ENCODE peak calls at places on chromosomes 16 and 17, in four cellular contexts. K, B, W and A are unnamed samples.

GRCh38 chr16:82631701-82632685 is 5.2 kb downstream of the CDH13 start:
- DNase-seq in B (no peak), K (peak; percentile 20), W (no peak), A (no peak)

GRCh38 chr16:77322757-77323156 is 112.1 kb downstream of the ADAMTS18 start:
- DNase-seq in B (no peak), K (no peak), W (no peak), A (no peak)

GRCh38 chr16:88448461-88449266 is 4.4 kb upstream of the ZFPM1 start:
- DNase-seq in K (no peak), B (no peak), W (no peak), A (no peak)

GRCh38 chr16:19184823-19185509 is 16.9 kb downstream of the SYT17 start:
- DNase-seq in W (no peak), B (no peak), K (no peak), A (no peak)

GRCh38 chr17:59754547-59754946 is 47.1 kb downstream of the VMP1 start:
- DNase-seq in K (peak; percentile 45), W (no peak), B (peak; percentile 23), A (no peak)

GRCh38 chr16:63050391-63050790 is 1014.2 kb upstream of the CDH8 start:
- DNase-seq in K (no peak), B (no peak), W (no peak), A (no peak)

GRCh38 chr17:60526726-60527125 is 684 bp upstream of the APPBP2 start:
- DNase-seq in K (peak; percentile 17), W (no peak), B (no peak), A (no peak)

GRCh38 chr17:65551641-65552040 is 9.8 kb downstream of the AXIN2 start:
- DNase-seq in B (no peak), W (no peak), K (no peak), A (no peak)

GRCh38 chr17:43940630-43941029 is 1.6 kb downstream of the PPY start:
- DNase-seq in B (no peak), K (peak; percentile 33), W (no peak), A (no peak)

GRCh38 chr16:24975428-24975889 is 39.7 kb downstream of the ARHGAP17 start:
- DNase-seq in B (no peak), W (no peak), K (no peak), A (no peak)

GRCh38 chr17:15406081-15406480 is 61.3 kb downstream of the CDRT4 start:
- DNase-seq in B (no peak), W (no peak), K (no peak), A (no peak)

GRCh38 chr16:88976359-88977027 is 514 bp downstream of the CBFA2T3 start:
- DNase-seq in B (no peak), W (no peak), K (no peak), A (no peak)

GRCh38 chr16:50751528-50751927 is 9.6 kb downstream of the CYLD start:
- DNase-seq in W (no peak), K (no peak), B (no peak), A (no peak)

GRCh38 chr16:85550422-85551318 is 62.5 kb upstream of the GSE1 start:
- DNase-seq in W (no peak), K (peak; percentile 38), B (no peak), A (no peak)

GRCh38 chr16:624522-625401 is 6.0 kb upstream of the WFIKKN1 start:
- DNase-seq in B (no peak), W (no peak), K (no peak), A (no peak)

GRCh38 chr17:62882284-62882683 is 74.2 kb upstream of the MARCHF10 start:
- DNase-seq in B (no peak), K (no peak), W (no peak), A (no peak)

GRCh38 chr16:85928411-85928820 is 29.5 kb downstream of the IRF8 start:
- DNase-seq in B (no peak), K (peak; percentile 52), W (no peak), A (peak; percentile 74)

GRCh38 chr16:88888778-88889387 is 22.4 kb upstream of the PABPN1L start:
- DNase-seq in B (no peak), W (peak; percentile 75), K (no peak), A (no peak)

GRCh38 chr16:64051826-64052225 is 1070.0 kb downstream of the CDH11 start:
- DNase-seq in B (no peak), K (peak; percentile 9), W (no peak), A (no peak)

GRCh38 chr17:17732892-17733670 is 51.8 kb downstream of the RAI1 start:
- DNase-seq in W (no peak), B (no peak), K (peak; percentile 85), A (no peak)

GRCh38 chr17:2929881-2930533 is 133.4 kb downstream of the OR1D5 start:
- DNase-seq in B (peak; percentile 5), K (peak; percentile 56), W (peak; percentile 35), A (no peak)

GRCh38 chr16:57622361-57623250 is 5.8 kb upstream of the ADGRG1 start:
- DNase-seq in B (no peak), K (no peak), W (no peak), A (no peak)

GRCh38 chr16:12206031-12206748 is 229.7 kb downstream of the SNX29 start:
- DNase-seq in W (no peak), B (no peak), K (no peak), A (no peak)

GRCh38 chr17:49514374-49514738 is 19.3 kb downstream of the NGFR start:
- DNase-seq in B (no peak), W (no peak), K (no peak), A (peak; percentile 64)

GRCh38 chr17:45886852-45887251 is 7.5 kb upstream of the MAPT start:
- DNase-seq in B (no peak), K (no peak), W (no peak), A (no peak)

GRCh38 chr17:51441431-51441830 is 181.1 kb downstream of the UTP18 start:
- DNase-seq in B (no peak), K (no peak), W (no peak), A (no peak)

GRCh38 chr17:45256114-45256966 is 5.6 kb downstream of the SPATA32 start:
- DNase-seq in B (no peak), K (no peak), W (no peak), A (no peak)

GRCh38 chr17:79777844-79778503 is at the start of gene CBX2:
- DNase-seq in W (peak; percentile 79), K (peak; percentile 98), B (peak; percentile 78), A (peak; percentile 89)

GRCh38 chr16:17038415-17038814 is 432.3 kb downstream of the XYLT1 start:
- DNase-seq in B (no peak), K (no peak), W (no peak), A (no peak)

GRCh38 chr17:75475144-75475835 is 18.9 kb downstream of the TMEM94 start:
- DNase-seq in W (no peak), B (no peak), K (no peak), A (no peak)